ENCODE peak calls at places on chromosomes 11 and 22, in nine cellular contexts. H, F, L, T, B, N, C, O and E are unnamed samples. For H3K4me1, the result is how much of the 10 kb centered on the place peaks cover.

GRCh38 chr11:72209101-72209500 is 7.5 kb upstream of the FOLR2 start:
- DNase-seq in H (no peak), F (no peak), L (no peak), T (peak), B (no peak), N (no peak), C (no peak), O (no peak), E (no peak)

GRCh38 chr11:16155448-16155847 is 200.9 kb downstream of the SOX6 start:
- DNase-seq in H (no peak), F (no peak), L (no peak), T (no peak), B (no peak), N (no peak), C (no peak), O (no peak), E (no peak)

GRCh38 chr11:74634537-74634936 is 42.2 kb downstream of the POLD3 start:
- DNase-seq in H (no peak), F (no peak), L (no peak), T (no peak), B (no peak), N (peak), C (peak), O (no peak), E (no peak)

GRCh38 chr11:118194835-118195627 is 18.6 kb upstream of the SCN2B start:
- DNase-seq in H (peak), F (no peak), L (peak), T (peak), B (peak), N (peak), C (peak), O (no peak), E (no peak)

GRCh38 chr11:32210601-32211000 is 119.7 kb downstream of the RCN1 start:
- DNase-seq in H (no peak), F (no peak), L (no peak), T (no peak), B (no peak), N (no peak), C (no peak), O (no peak), E (no peak)

GRCh38 chr11:32729976-32730375 is 64.5 kb downstream of the CCDC73 start:
- DNase-seq in H (no peak), F (no peak), L (no peak), T (no peak), B (no peak), N (no peak), C (no peak), O (no peak), E (no peak)

GRCh38 chr22:50600967-50601668 is 525 bp downstream of the MAPK8IP2 start:
- DNase-seq in H (no peak), F (no peak), L (no peak), T (peak), B (no peak), N (no peak), C (no peak), O (no peak), E (no peak)

GRCh38 chr22:42805016-42805997 is 51.8 kb downstream of the ARFGAP3 start:
- DNase-seq in H (peak), F (no peak), L (peak), T (no peak), B (peak), N (no peak), C (peak), O (no peak), E (no peak)

GRCh38 chr22:37681556-37682049 is 4.5 kb upstream of the NOL12 start:
- DNase-seq in H (peak), F (peak), L (peak), T (peak), B (peak), N (peak), C (peak), O (peak), E (no peak)

GRCh38 chr11:74557526-74557925 is 34.9 kb upstream of the POLD3 start:
- DNase-seq in H (no peak), F (no peak), L (no peak), T (no peak), B (no peak), N (no peak), C (no peak), O (no peak), E (no peak)

GRCh38 chr11:27469333-27469680 is 3.3 kb downstream of the LGR4 start:
- DNase-seq in H (no peak), F (no peak), L (no peak), T (no peak), B (no peak), N (no peak), C (no peak), O (no peak), E (no peak)
- H3K4me3 ChIP-seq in H (peak), F (no peak), L (peak), T (peak), B (no peak), N (peak), C (no peak), O (peak), E (no peak)

GRCh38 chr11:12282676-12283075 is 94.7 kb upstream of the PARVA start:
- DNase-seq in H (no peak), F (no peak), L (no peak), T (no peak), B (no peak), N (no peak), C (no peak), O (no peak), E (no peak)
- H3K4me1 ChIP-seq in H (under half), F (under half), L (under half), T (under half), B (under half), N (under half), C (under half), O (under half), E (under half)

GRCh38 chr11:27656806-27657483 is 43.3 kb downstream of the BDNF start:
- DNase-seq in H (no peak), F (no peak), L (no peak), T (no peak), B (no peak), N (no peak), C (no peak), O (no peak), E (no peak)
- H3K27ac ChIP-seq in H (no peak), F (no peak), L (no peak), T (no peak), B (no peak), N (no peak), C (no peak), O (no peak), E (no peak)

GRCh38 chr22:38799265-38800002 is 5.5 kb upstream of the DNAL4 start:
- DNase-seq in H (no peak), F (no peak), L (no peak), T (no peak), B (no peak), N (no peak), C (no peak), O (no peak), E (no peak)

GRCh38 chr22:38798496-38798895 is 4.6 kb upstream of the DNAL4 start:
- DNase-seq in H (no peak), F (no peak), L (no peak), T (no peak), B (no peak), N (no peak), C (no peak), O (no peak), E (no peak)

DNA sequence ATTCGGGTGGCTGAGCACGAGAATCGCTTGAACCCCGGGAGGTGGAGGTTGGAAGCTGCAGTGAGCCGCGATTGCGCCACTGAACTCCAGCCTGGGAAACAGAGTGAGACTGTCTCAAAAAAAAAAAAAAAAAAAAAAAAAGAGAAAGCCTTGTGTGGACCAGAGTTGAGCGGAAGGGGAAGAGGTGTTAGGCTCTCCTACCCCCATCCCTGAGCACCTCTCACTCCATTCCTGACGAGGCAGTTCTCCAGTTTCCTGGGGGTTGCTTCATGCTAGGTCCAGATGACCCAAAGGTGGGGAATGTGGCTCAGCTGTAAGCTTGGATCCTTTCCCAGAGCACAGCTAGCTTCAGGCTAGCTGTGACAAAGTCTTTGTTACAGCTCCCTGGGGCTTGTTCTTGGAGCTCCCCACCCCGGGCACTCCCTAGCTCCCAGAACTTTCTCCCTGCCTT is 8.8 kb upstream of the DNAL4 start:
- DNase-seq in H (peak), F (no peak), L (no peak), T (peak), B (peak), N (peak), C (peak), O (no peak), E (no peak)
- H3K4me3 ChIP-seq in H (no peak), F (no peak), L (no peak), T (no peak), B (no peak), N (no peak), C (no peak), O (no peak), E (peak)

GRCh38 chr11:69465236-69466000 is 16.0 kb upstream of the LINC01488 start:
- DNase-seq in H (no peak), F (no peak), L (no peak), T (no peak), B (no peak), N (peak), C (peak), O (no peak), E (no peak)

GRCh38 chr11:69466039-69466438 is 15.4 kb upstream of the LINC01488 start:
- DNase-seq in H (no peak), F (no peak), L (no peak), T (no peak), B (no peak), N (no peak), C (no peak), O (no peak), E (no peak)

GRCh38 chr11:69463181-69463891 is 18.1 kb upstream of the LINC01488 start:
- DNase-seq in H (peak), F (no peak), L (no peak), T (no peak), B (no peak), N (no peak), C (no peak), O (no peak), E (no peak)

GRCh38 chr11:69463892-69464620 is 17.4 kb upstream of the LINC01488 start:
- DNase-seq in H (no peak), F (no peak), L (no peak), T (no peak), B (no peak), N (no peak), C (no peak), O (no peak), E (no peak)

GRCh38 chr11:69464621-69464960 is 16.9 kb upstream of the LINC01488 start:
- DNase-seq in H (no peak), F (no peak), L (no peak), T (no peak), B (no peak), N (peak), C (no peak), O (no peak), E (no peak)
- H3K4me1 ChIP-seq in H (under half), F (under half), L (under half), T (under half), B (under half), N (under half), C (under half), O (under half), E (under half)

DNA sequence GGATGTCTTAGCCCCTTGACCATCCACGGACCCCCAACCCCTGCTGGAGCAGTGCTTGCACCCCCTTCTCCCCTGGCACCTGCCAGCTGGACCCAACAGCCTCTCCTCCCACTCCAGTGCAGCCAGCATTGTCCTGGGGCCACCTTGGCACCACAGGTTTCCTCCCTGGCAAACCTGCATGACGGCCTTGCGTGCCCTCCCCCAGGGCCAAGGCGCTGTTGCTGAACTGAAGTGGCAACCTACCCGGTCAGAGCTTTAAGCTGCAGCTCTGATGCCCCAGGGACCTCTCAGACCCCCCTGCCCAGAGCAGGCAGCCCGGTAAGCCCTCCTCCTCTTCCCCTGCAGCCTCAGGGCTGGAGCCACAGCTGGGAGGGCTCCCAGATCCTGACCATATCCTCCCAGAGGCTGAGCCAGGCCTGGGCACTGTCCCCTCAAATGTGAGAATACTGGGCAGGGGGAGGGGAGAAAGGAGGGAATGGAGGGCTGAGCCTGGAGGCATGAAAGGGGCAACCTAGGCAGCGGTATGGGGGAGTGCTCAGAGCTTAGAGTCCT is 1.8 kb upstream of the LRRC75B start:
- DNase-seq in H (no peak), F (no peak), L (no peak), T (peak), B (peak), N (no peak), C (peak), O (no peak), E (no peak)
- H3K27ac ChIP-seq in H (no peak), F (no peak), L (peak), T (no peak), B (peak), N (no peak), C (peak), O (no peak), E (no peak)

DNA sequence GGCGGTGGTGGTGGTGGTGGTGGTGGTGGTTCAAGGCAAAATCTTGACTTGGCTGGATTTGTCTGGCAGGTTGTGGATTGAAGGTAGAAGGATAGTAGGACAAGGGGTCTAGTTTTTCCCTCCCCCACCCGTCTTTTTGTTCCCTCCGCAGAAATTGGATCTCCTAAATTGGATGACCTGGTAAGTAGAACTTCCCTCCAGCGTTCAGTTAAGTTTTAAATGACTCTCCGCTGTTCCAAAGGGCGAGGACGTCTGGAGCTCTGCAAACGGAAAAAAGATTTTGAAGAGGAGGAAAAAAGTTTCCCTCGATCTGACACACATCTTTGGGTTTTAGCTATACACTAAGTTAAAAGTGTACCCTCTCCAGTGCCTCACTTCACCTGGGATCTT is 422 bp upstream of the LGR4 start:
- DNase-seq in H (no peak), F (no peak), L (no peak), T (no peak), B (no peak), N (no peak), C (no peak), O (no peak), E (no peak)
- H3K4me3 ChIP-seq in H (peak), F (peak), L (peak), T (peak), B (peak), N (peak), C (no peak), O (no peak), E (peak)